ENCODE peak calls at places on chromosome 6, in seven cellular contexts. U is heart right ventricle, M is lower leg skin, G is AG09309, F is fibroblast of mammary gland, T is fibroblast of lung, E is AG04450. H is an unnamed sample.

GRCh38 chr6:144195671-144196070 is 45.4 kb downstream of the STX11 start:
- DNase-seq in G (no peak), T (peak), F (no peak), M (no peak), E (peak), U (no peak), H (no peak)

GRCh38 chr6:54624779-54625178 is 221.8 kb upstream of the FAM83B start:
- DNase-seq in G (peak), U (no peak), F (peak), T (peak), E (peak), M (no peak), H (no peak)

GRCh38 chr6:87431263-87431662 is 23.5 kb downstream of the CFAP206 start:
- DNase-seq in E (no peak), T (peak), G (no peak), U (no peak), M (no peak), F (peak), H (no peak)

GRCh38 chr6:138302554-138302953 is 75.2 kb upstream of the SMIM28 start:
- DNase-seq in U (no peak), G (no peak), F (no peak), M (no peak), T (no peak), E (no peak), H (no peak)

GRCh38 chr6:36720251-36721141 is 22.9 kb downstream of the RAB44 start:
- DNase-seq in F (no peak), U (no peak), E (no peak), G (no peak), M (no peak), T (no peak), H (no peak)

GRCh38 chr6:97422171-97422570 is 139.2 kb upstream of the MMS22L start:
- DNase-seq in E (no peak), F (no peak), U (no peak), G (no peak), M (no peak), T (no peak), H (no peak)

GRCh38 chr6:1787109-1787466 is 177.4 kb downstream of the FOXC1 start:
- DNase-seq in F (no peak), T (no peak), M (no peak), E (no peak), U (no peak), G (no peak), H (no peak)

GRCh38 chr6:33685411-33686224 is 25.9 kb downstream of the UQCC2 start:
- DNase-seq in F (no peak), M (no peak), T (no peak), E (no peak), U (no peak), G (no peak), H (no peak)

GRCh38 chr6:1729752-1730140 is 120.0 kb downstream of the FOXC1 start:
- DNase-seq in T (no peak), U (no peak), F (no peak), M (no peak), G (no peak), E (no peak), H (no peak)

GRCh38 chr6:107786709-107787588 is 37.2 kb downstream of the SCML4 start:
- DNase-seq in T (no peak), G (no peak), M (no peak), U (no peak), E (no peak), F (no peak), H (no peak)

GRCh38 chr6:129498950-129499870 is 210.8 kb downstream of the ARHGAP18 start:
- DNase-seq in G (no peak), E (no peak), U (no peak), T (peak), M (no peak), F (peak), H (no peak)

GRCh38 chr6:35727206-35727934 is 9.5 kb upstream of the ARMC12 start:
- DNase-seq in F (peak), U (peak), M (peak), T (peak), E (no peak), G (no peak), H (no peak)

GRCh38 chr6:108288742-108289141 is 6.1 kb upstream of the AFG1L start:
- DNase-seq in T (no peak), U (no peak), F (no peak), M (no peak), G (no peak), E (no peak), H (no peak)

GRCh38 chr6:109174911-109175310 is 79.6 kb downstream of the CEP57L1 start:
- DNase-seq in T (no peak), E (no peak), U (no peak), F (peak), M (no peak), G (peak), H (no peak)

GRCh38 chr6:100472674-100473073 is 8.0 kb upstream of the SIM1 start:
- DNase-seq in M (no peak), E (no peak), T (no peak), U (no peak), G (no peak), F (peak), H (no peak)

GRCh38 chr6:885051-885590 is 192.2 kb upstream of the EXOC2 start:
- DNase-seq in G (no peak), F (no peak), T (no peak), M (no peak), U (no peak), E (no peak), H (no peak)

GRCh38 chr6:36353411-36353915 is 16.8 kb upstream of the BNIP5 start:
- DNase-seq in E (no peak), G (no peak), M (no peak), T (no peak), U (no peak), F (peak), H (no peak)

GRCh38 chr6:96554559-96554958 is 8.4 kb upstream of the FHL5 start:
- DNase-seq in F (no peak), M (no peak), E (no peak), G (no peak), U (no peak), T (no peak), H (no peak)

GRCh38 chr6:27188885-27189418 is 58.5 kb upstream of the PRSS16 start:
- DNase-seq in M (no peak), G (peak), T (peak), F (peak), E (peak), U (peak), H (no peak)

GRCh38 chr6:163311830-163312229 is 102.7 kb upstream of the QKI start:
- DNase-seq in T (no peak), F (no peak), G (no peak), M (no peak), U (no peak), E (no peak), H (no peak)

DNA sequence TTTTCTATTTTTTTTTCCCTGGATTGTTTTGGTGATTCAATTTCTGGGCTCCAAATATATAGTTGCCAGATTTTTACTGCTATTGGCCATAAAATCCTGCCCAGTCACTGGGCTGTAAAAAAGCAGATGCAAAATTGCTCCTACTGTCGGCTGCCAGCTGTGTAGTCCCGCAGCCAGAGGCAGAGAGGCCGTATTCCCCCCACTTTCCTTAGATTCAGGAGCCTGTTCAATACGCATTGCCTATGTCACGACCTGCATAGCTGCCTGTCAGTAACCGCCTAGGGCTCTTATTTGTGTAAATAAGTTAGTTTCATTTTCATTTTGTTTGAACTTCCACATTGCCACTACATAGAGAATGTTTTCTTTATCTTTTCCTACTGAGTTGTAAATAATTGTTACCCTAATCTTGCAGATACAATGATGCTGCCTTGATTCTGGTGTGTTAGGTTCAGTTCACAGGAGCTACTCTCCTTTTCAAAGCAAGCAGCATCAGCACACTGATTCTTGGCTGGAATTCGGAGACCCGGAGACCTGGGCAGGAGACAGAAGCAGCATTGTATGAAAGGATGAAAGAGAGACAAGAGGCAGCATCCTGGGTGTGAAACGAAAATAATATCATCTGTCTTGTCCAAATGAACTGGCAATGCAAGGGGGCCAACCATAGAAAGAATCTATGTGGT is 46.0 kb upstream of the UST start:
- DNase-seq in G (no peak), F (peak), M (no peak), U (no peak), T (peak), E (peak), H (no peak)
- TF ChIP-seq CTCF in G (no peak), F (no peak), M (no peak), U (no peak), T (no peak), E (no peak), H (no peak)

GRCh38 chr6:103872219-103872618 is 987.5 kb downstream of the HACE1 start:
- DNase-seq in M (no peak), U (no peak), E (no peak), G (no peak), T (no peak), F (no peak), H (no peak)
- H3K4me3 ChIP-seq in M (no peak), U (no peak), E (no peak), G (no peak), T (no peak), F (no peak), H (no peak)

GRCh38 chr6:70547313-70547712 is 19.4 kb upstream of the SDHAF4 start:
- DNase-seq in M (no peak), G (peak), T (peak), F (peak), U (no peak), E (no peak), H (no peak)
- TF ChIP-seq CTCF in M (no peak), G (peak), T (peak), F (peak), U (no peak), E (peak), H (peak)

DNA sequence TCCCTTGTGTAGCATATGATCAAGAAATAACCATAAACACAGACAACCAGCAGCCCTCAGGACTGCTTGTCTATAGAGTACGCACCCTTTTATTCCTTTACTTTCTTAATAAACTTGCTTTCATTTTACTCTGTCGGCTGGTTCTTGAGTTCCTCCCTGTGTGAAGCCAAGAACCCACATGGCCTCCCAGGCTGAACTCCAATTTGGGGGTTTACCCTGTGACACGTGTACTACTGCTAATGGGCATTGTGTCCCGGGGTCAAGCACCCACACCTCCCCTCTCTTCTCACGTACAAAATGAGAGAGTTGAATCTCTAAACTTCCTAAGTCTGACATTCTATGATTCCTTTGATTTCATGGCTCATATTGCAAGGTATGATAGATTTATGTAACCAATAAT is 9.9 kb downstream of the LAMA4 start:
- DNase-seq in M (no peak), T (no peak), U (no peak), G (no peak), E (no peak), F (no peak), H (no peak)
- H3K4me3 ChIP-seq in M (no peak), T (no peak), U (no peak), G (no peak), E (no peak), F (no peak), H (no peak)